ENCODE peak calls at places on chromosomes 12 and 14, in nine cellular contexts. T, I, V, R, Z, L, Q, G and X are unnamed samples.

GRCh38 chr14:33062476-33062875 is 123.8 kb downstream of the NPAS3 start:
- DNase-seq in T (no peak), I (no peak), V (no peak), R (no peak), Z (no peak), L (no peak), Q (no peak), G (no peak), X (no peak)

GRCh38 chr12:131378861-131379665 is 331.8 kb upstream of the SFSWAP start:
- DNase-seq in T (no peak), I (no peak), V (no peak), R (no peak), Z (peak), L (no peak), Q (no peak), G (no peak), X (no peak)

GRCh38 chr14:81480741-81481140 is 52.9 kb downstream of the SEL1L start:
- DNase-seq in T (no peak), I (no peak), V (no peak), R (no peak), Z (no peak), L (no peak), Q (no peak), G (no peak), X (no peak)

GRCh38 chr12:89529738-89530137 is 3.9 kb upstream of the POC1B start:
- DNase-seq in T (peak), I (no peak), V (peak), R (no peak), Z (no peak), L (peak), Q (peak), G (no peak), X (no peak)

GRCh38 chr14:101077511-101078074 is 174.1 kb upstream of the RTL1 start:
- DNase-seq in T (peak), I (peak), V (peak), R (no peak), Z (peak), L (peak), Q (peak), G (peak), X (no peak)

GRCh38 chr14:51776102-51776894 is 84.1 kb upstream of the GNG2 start:
- DNase-seq in T (peak), I (peak), V (peak), R (no peak), Z (peak), L (peak), Q (peak), G (peak), X (peak)

GRCh38 chr12:31506907-31507306 is 84.0 kb downstream of the DENND5B start:
- DNase-seq in T (peak), I (no peak), V (no peak), R (no peak), Z (no peak), L (no peak), Q (peak), G (no peak), X (no peak)

GRCh38 chr12:11695321-11695720 is 45.8 kb downstream of the ETV6 start:
- DNase-seq in T (peak), I (no peak), V (no peak), R (no peak), Z (no peak), L (no peak), Q (no peak), G (no peak), X (no peak)

GRCh38 chr12:86283607-86284006 is 27.4 kb upstream of the MGAT4C start:
- DNase-seq in T (no peak), I (no peak), V (no peak), R (no peak), Z (no peak), L (no peak), Q (no peak), G (no peak), X (no peak)

GRCh38 chr14:101772770-101773169 is 11.3 kb downstream of the PPP2R5C start:
- DNase-seq in T (peak), I (no peak), V (no peak), R (no peak), Z (no peak), L (no peak), Q (no peak), G (no peak), X (no peak)

GRCh38 chr12:29901585-29901984 is 117.8 kb upstream of the TMTC1 start:
- DNase-seq in T (no peak), I (no peak), V (peak), R (no peak), Z (no peak), L (no peak), Q (peak), G (no peak), X (no peak)

GRCh38 chr14:30655124-30655523 is 33.0 kb downstream of the SCFD1 start:
- DNase-seq in T (peak), I (no peak), V (peak), R (no peak), Z (no peak), L (no peak), Q (no peak), G (no peak), X (no peak)

GRCh38 chr12:111673503-111673902 is 12.3 kb downstream of the BRAP start:
- DNase-seq in T (peak), I (peak), V (peak), R (no peak), Z (no peak), L (no peak), Q (no peak), G (peak), X (no peak)

GRCh38 chr12:118714051-118714460 is 267.3 kb upstream of the SRRM4 start:
- DNase-seq in T (no peak), I (peak), V (no peak), R (no peak), Z (no peak), L (peak), Q (peak), G (peak), X (peak)

GRCh38 chr12:127272864-127273263 is 994.1 kb upstream of the TMEM132C start:
- DNase-seq in T (peak), I (no peak), V (peak), R (no peak), Z (no peak), L (no peak), Q (no peak), G (no peak), X (no peak)

GRCh38 chr12:105334568-105334967 is 4.1 kb downstream of the C12orf75 start:
- DNase-seq in T (peak), I (no peak), V (peak), R (no peak), Z (no peak), L (no peak), Q (no peak), G (no peak), X (no peak)

GRCh38 chr12:10722905-10723866 is at the start of gene YBX3:
- DNase-seq in T (peak), I (peak), V (peak), R (peak), Z (peak), L (peak), Q (peak), G (no peak), X (peak)

GRCh38 chr14:50333010-50333409 is 20.9 kb downstream of the DMAC2L start:
- DNase-seq in T (peak), I (no peak), V (peak), R (no peak), Z (no peak), L (no peak), Q (no peak), G (no peak), X (no peak)

GRCh38 chr14:20811994-20812393 is 9.3 kb upstream of the RNASE1 start:
- DNase-seq in T (no peak), I (no peak), V (no peak), R (peak), Z (no peak), L (no peak), Q (no peak), G (no peak), X (no peak)

GRCh38 chr12:111664961-111665865 is 20.5 kb downstream of the BRAP start:
- DNase-seq in T (no peak), I (no peak), V (peak), R (no peak), Z (no peak), L (no peak), Q (no peak), G (no peak), X (no peak)

GRCh38 chr14:49865431-49865859 is 12.9 kb upstream of the NEMF start:
- DNase-seq in T (peak), I (peak), V (peak), R (peak), Z (peak), L (peak), Q (peak), G (peak), X (peak)

GRCh38 chr12:9883175-9883574 is 1.9 kb downstream of the KLRF2 start:
- DNase-seq in T (peak), I (no peak), V (peak), R (no peak), Z (no peak), L (no peak), Q (no peak), G (no peak), X (no peak)

GRCh38 chr12:82625523-82625922 is 61.2 kb upstream of the TMTC2 start:
- DNase-seq in T (no peak), I (no peak), V (no peak), R (no peak), Z (no peak), L (peak), Q (peak), G (no peak), X (no peak)

GRCh38 chr12:40561395-40561966 is 130.8 kb upstream of the CNTN1 start:
- DNase-seq in T (no peak), I (no peak), V (no peak), R (no peak), Z (no peak), L (no peak), Q (no peak), G (no peak), X (no peak)

GRCh38 chr12:120639771-120640721 is at the start of gene CABP1:
- DNase-seq in T (no peak), I (no peak), V (no peak), R (no peak), Z (no peak), L (peak), Q (peak), G (peak), X (no peak)

GRCh38 chr14:47675489-47676300 is at the start of gene MDGA2:
- DNase-seq in T (peak), I (no peak), V (peak), R (no peak), Z (no peak), L (peak), Q (peak), G (peak), X (no peak)

GRCh38 chr14:36747411-36748184 is 85.9 kb downstream of the PAX9 start:
- DNase-seq in T (peak), I (no peak), V (peak), R (no peak), Z (no peak), L (no peak), Q (peak), G (no peak), X (no peak)

GRCh38 chr14:89178802-89179201 is 238.2 kb downstream of the FOXN3 start:
- DNase-seq in T (peak), I (no peak), V (peak), R (no peak), Z (no peak), L (no peak), Q (no peak), G (no peak), X (no peak)

GRCh38 chr14:88746042-88746441 is 46.7 kb downstream of the EML5 start:
- DNase-seq in T (no peak), I (no peak), V (no peak), R (no peak), Z (no peak), L (no peak), Q (no peak), G (no peak), X (no peak)

GRCh38 chr14:30861200-30861599 is 13.2 kb upstream of the COCH start:
- DNase-seq in T (no peak), I (no peak), V (no peak), R (no peak), Z (no peak), L (no peak), Q (no peak), G (no peak), X (no peak)

GRCh38 chr12:47218191-47218654 is 138.5 kb upstream of the AMIGO2 start:
- DNase-seq in T (no peak), I (no peak), V (no peak), R (no peak), Z (no peak), L (no peak), Q (no peak), G (no peak), X (no peak)

GRCh38 chr14:93100098-93100497 is 15.6 kb downstream of the ITPK1 start:
- DNase-seq in T (no peak), I (no peak), V (no peak), R (no peak), Z (no peak), L (no peak), Q (no peak), G (no peak), X (no peak)

GRCh38 chr12:10310926-10311705 is 3.4 kb downstream of the KLRD1 start:
- DNase-seq in T (peak), I (no peak), V (peak), R (no peak), Z (no peak), L (no peak), Q (no peak), G (no peak), X (no peak)